ENCODE peak calls at places on chromosome 2, in five cellular contexts. B, W, E, X and T are unnamed samples. For H3K9me3, H3K4me1 and H3K36me3, the result is how much of the 10 kb centered on the place peaks cover.

GRCh38 chr2:101360229-101360628 is 27.1 kb downstream of the CREG2 start:
- DNase-seq in B (no peak), W (no peak), E (no peak), X (no peak), T (no peak)

GRCh38 chr2:6750389-6751158 is 115.1 kb downstream of the CMPK2 start:
- DNase-seq in B (no peak), W (no peak), E (no peak), X (no peak), T (no peak)

GRCh38 chr2:227415538-227416424 is 28.0 kb upstream of the SCYGR1 start:
- DNase-seq in B (peak), W (peak), E (no peak), X (no peak), T (no peak)

GRCh38 chr2:239298126-239298804 is 102.6 kb downstream of the HDAC4 start:
- DNase-seq in B (peak), W (no peak), E (no peak), X (peak), T (peak)

GRCh38 chr2:240655931-240656886 is 26.5 kb downstream of the AQP12B start:
- DNase-seq in B (no peak), W (no peak), E (no peak), X (no peak), T (no peak)

GRCh38 chr2:121123268-121123667 is 161.7 kb downstream of the TFCP2L1 start:
- DNase-seq in B (no peak), W (no peak), E (no peak), X (no peak), T (no peak)

GRCh38 chr2:166157578-166157977 is 29.8 kb upstream of the SCN1A start:
- DNase-seq in B (no peak), W (no peak), E (no peak), X (no peak), T (no peak)

GRCh38 chr2:238381341-238382130 is 45.2 kb upstream of the ASB1 start:
- DNase-seq in B (no peak), W (no peak), E (no peak), X (no peak), T (no peak)

GRCh38 chr2:240214790-240215675 is 74.6 kb upstream of the OTOS start:
- DNase-seq in B (peak), W (no peak), E (no peak), X (no peak), T (peak)

GRCh38 chr2:48693066-48693465 is 62.5 kb downstream of the LHCGR start:
- DNase-seq in B (no peak), W (no peak), E (no peak), X (no peak), T (no peak)

GRCh38 chr2:74464406-74464805 is 776 bp downstream of the MOGS start:
- DNase-seq in B (peak), W (no peak), E (no peak), X (peak), T (no peak)

GRCh38 chr2:219475697-219476604 is 22.7 kb upstream of the GMPPA start:
- DNase-seq in B (peak), W (peak), E (peak), X (peak), T (peak)

GRCh38 chr2:28751956-28752607 is 452 bp downstream of the PPP1CB start:
- DNase-seq in B (peak), W (no peak), E (no peak), X (peak), T (peak)

GRCh38 chr2:85436836-85437487 is 18.4 kb downstream of the SH2D6 start:
- DNase-seq in B (no peak), W (no peak), E (no peak), X (no peak), T (no peak)

GRCh38 chr2:64582774-64583340 is 58.7 kb downstream of the AFTPH start:
- DNase-seq in B (no peak), W (no peak), E (no peak), X (peak), T (no peak)

GRCh38 chr2:95374029-95374428 is 28.5 kb upstream of the FAHD2A start:
- DNase-seq in B (no peak), W (no peak), E (peak), X (no peak), T (no peak)

GRCh38 chr2:143345887-143346612 is 216.8 kb downstream of the ARHGAP15 start:
- DNase-seq in B (no peak), W (no peak), E (no peak), X (no peak), T (no peak)

GRCh38 chr2:140199312-140199711 is 1419.1 kb upstream of the NXPH2 start:
- DNase-seq in B (no peak), W (no peak), E (no peak), X (no peak), T (no peak)

GRCh38 chr2:4174796-4175195 is 471.4 kb downstream of the DCDC2C start:
- DNase-seq in B (no peak), W (no peak), E (no peak), X (no peak), T (no peak)

DNA sequence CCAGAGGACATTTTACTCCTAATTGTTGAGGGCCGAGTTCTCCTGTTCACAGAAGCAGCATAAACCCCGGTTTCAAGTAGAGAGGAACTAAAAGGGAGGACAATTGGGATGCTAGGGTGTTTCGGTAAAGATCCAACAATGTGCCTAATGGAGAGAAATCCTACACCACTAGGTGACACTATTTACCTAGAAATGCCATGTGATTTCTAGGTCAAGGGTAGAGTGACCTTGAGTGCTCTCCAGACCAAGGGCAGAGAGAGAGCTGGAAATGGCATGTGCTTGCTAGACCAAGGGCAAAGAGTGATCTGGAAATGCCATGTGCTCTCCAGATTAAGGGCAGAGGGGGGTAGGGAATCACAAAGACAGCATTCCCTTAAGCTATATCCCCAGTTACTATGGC is 472.0 kb downstream of the DCDC2C start:
- DNase-seq in B (no peak), W (no peak), E (no peak), X (no peak), T (no peak)
- H3K9me3 ChIP-seq in B (under half), W (under half), E (half or more), X (under half), T (under half)

DNA sequence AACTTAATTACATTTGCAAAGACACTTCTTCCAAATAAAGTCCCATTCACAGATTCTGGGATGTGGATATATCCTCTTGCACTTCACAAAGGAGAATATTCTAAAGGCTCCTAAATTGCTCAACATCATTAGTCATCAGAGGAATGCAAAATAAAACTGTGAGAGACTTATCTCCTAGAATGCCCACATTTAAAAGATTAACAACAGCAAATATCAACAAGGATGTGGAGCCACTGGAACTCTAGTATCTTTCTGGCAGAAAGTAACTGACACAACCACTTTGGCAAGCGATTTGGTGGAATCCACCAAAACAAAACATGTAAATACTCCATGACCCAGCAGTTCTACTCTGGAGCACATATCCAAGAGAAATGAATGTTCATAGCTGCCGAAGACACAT is 4.6 kb downstream of the NEU2 start:
- DNase-seq in B (no peak), W (no peak), E (no peak), X (no peak), T (no peak)
- H3K4me1 ChIP-seq in B (under half), W (under half), E (under half), X (under half), T (under half)

DNA sequence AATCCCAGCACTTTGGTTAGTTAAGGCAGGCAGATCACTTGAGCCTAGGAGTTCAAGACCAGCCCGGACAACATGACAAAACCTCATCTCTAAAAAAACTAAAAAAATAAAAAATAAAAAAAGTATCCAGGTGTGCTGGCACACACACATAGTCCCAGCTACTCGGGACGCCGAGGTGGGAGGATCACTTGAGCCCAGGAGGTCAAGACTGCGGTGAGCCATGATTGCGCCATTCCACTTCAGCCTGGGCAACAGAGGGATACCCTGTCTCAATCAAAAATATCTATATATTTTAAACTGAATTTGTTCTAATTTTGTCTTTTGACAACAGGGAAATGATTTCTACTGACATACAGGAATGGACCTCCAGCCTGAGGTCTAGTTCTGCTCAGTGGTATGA is 73.3 kb upstream of the MBOAT2 start:
- DNase-seq in B (no peak), W (no peak), E (no peak), X (no peak), T (no peak)
- H3K36me3 ChIP-seq in B (under half), W (under half), E (under half), X (under half), T (under half)

GRCh38 chr2:241937297-241937696 is 67.8 kb downstream of the RTP5 start:
- DNase-seq in B (no peak), W (no peak), E (no peak), X (no peak), T (no peak)
- H3K9me3 ChIP-seq in B (under half), W (under half), E (under half), X (under half), T (under half)

DNA sequence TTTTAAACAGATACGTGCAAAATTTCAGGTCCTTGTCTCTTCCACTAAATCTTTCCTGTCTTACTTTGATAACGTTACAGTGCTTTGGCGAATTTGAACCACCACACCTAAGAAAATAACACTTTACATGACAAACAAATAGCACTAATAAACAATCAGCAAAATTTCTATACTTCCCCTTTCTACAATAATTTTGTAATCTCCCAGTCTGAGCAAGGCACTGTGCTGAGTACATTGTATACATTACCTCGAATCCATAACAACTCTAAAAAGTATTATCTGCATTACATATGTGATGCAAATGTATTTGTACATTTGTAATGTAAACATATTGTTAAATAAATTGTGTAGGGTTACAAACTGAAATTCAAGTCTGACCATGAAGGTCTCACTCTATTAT is 49.9 kb downstream of the RTN4 start:
- DNase-seq in B (no peak), W (no peak), E (no peak), X (no peak), T (no peak)
- H3K4me1 ChIP-seq in B (under half), W (half or more), E (under half), X (under half), T (half or more)